ENCODE peak calls at places on chromosome 3, in four cellular contexts. K is cardiac muscle cell, W is Peyer's patch, B is adrenal gland. P is an unnamed sample. For H3K36me3, the result is how much of the 10 kb centered on the place peaks cover.

GRCh38 chr3:170038434-170039110 is 777 bp downstream of the GPR160 start:
- DNase-seq in K (peak), B (no peak), W (peak), P (peak)

GRCh38 chr3:61589856-61590255 is 28.5 kb downstream of the PTPRG start:
- DNase-seq in K (no peak), W (no peak), B (peak), P (peak)

GRCh38 chr3:58009026-58009748 is 965 bp downstream of the FLNB start:
- DNase-seq in W (peak), K (no peak), B (no peak), P (peak)

GRCh38 chr3:169667380-169667671 is 3.8 kb upstream of the MECOM start:
- DNase-seq in B (no peak), W (no peak), K (no peak), P (no peak)

GRCh38 chr3:31356941-31357340 is 175.8 kb upstream of the STT3B start:
- DNase-seq in K (no peak), B (peak), W (no peak), P (peak)

GRCh38 chr3:33277193-33277882 is at the start of gene FBXL2:
- DNase-seq in W (no peak), B (peak), K (peak), P (peak)

GRCh38 chr3:64214002-64214696 is 11.1 kb downstream of the PRICKLE2 start:
- DNase-seq in W (peak), K (no peak), B (peak), P (peak)

GRCh38 chr3:36792342-36792741 is 28.0 kb upstream of the DCLK3 start:
- DNase-seq in B (no peak), W (no peak), K (peak), P (peak)

GRCh38 chr3:10500717-10501663 is 4.4 kb downstream of the ATP2B2 start:
- DNase-seq in K (no peak), W (no peak), B (no peak), P (no peak)

GRCh38 chr3:45337839-45338470 is 50.4 kb upstream of the LARS2 start:
- DNase-seq in K (no peak), W (no peak), B (no peak), P (no peak)

GRCh38 chr3:196632033-196632751 is 7.3 kb upstream of the NRROS start:
- DNase-seq in K (peak), B (peak), W (peak), P (peak)

GRCh38 chr3:20391628-20392027 is 205.6 kb upstream of the SGO1 start:
- DNase-seq in B (no peak), W (no peak), K (no peak), P (no peak)

GRCh38 chr3:65443739-65444447 is 594.8 kb downstream of the MAGI1 start:
- DNase-seq in B (no peak), W (no peak), K (no peak), P (no peak)

GRCh38 chr3:150790621-150791020 is 27.7 kb upstream of the SIAH2 start:
- DNase-seq in B (no peak), W (no peak), K (no peak), P (no peak)

GRCh38 chr3:51371943-51372557 is 13.0 kb upstream of the MANF start:
- DNase-seq in B (peak), K (peak), W (peak), P (peak)

GRCh38 chr3:9373443-9373842 is 10.6 kb downstream of the THUMPD3 start:
- DNase-seq in W (no peak), K (no peak), B (no peak), P (no peak)

GRCh38 chr3:149744151-149744550 is 8.1 kb downstream of the COMMD2 start:
- DNase-seq in W (no peak), K (no peak), B (no peak), P (no peak)

GRCh38 chr3:149739396-149739795 is 12.9 kb downstream of the COMMD2 start:
- DNase-seq in B (no peak), W (no peak), K (no peak), P (no peak)

GRCh38 chr3:149738891-149739290 is 13.4 kb downstream of the COMMD2 start:
- DNase-seq in B (no peak), W (no peak), K (no peak), P (no peak)

GRCh38 chr3:149744630-149745029 is 7.7 kb downstream of the COMMD2 start:
- DNase-seq in K (no peak), B (no peak), W (no peak), P (no peak)
- H3K36me3 ChIP-seq in K (under half), B (under half), W (under half), P (half or more)

DNA sequence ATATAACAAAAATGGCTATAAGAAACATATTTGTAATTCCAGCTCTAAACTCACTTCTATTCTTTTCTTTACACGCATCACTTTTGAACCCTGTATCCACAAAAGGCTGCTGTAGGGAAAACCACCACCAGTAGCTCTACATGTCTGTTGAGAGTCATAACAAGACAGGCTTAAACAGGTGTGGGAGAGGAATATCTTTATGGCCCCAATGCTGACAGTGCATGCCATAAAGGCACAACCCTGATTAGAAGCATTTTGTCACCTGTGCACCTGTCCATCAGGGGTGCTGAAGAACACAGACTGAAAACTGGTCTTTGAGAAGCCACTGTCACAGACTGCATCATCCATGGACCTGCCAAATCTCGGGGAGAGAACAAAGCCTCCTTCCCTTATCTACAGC is 11.5 kb upstream of the CSPG5 start:
- DNase-seq in B (no peak), K (no peak), W (no peak), P (no peak)
- H3K36me3 ChIP-seq in B (under half), K (under half), W (under half), P (under half)

DNA sequence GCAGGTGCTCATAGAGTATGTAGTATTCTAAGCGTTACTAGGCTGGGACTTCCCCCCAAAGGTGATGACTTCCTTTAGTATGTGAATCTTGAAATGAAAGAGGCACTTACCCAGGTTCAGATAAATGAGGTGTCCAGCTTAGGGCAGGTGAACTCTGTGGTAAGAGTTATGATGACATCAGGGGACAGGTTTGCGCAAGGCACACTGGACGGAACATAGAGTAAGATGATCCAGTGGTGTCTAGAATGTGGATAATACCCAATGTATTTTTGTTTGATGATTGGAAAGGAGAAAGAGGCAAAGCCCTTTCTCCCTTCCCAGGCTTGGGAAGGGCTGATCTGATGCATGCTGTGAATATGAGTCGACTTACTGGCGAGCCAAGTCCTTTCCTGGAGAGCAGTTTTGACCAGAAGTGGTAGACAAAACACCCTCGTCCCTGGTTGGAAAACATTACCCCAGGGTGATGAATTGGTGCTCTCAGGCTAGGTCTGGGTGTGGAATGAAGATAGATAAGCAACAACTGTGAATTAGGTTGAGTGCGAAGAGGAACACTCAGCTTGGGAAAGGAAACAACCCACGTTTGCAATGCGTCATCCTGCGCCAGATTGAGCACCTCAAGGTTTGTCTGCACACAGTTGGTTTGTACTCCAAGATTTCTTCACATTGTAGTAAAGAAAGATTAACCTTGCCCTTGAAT is 124.2 kb downstream of the GHSR start:
- DNase-seq in B (peak), K (no peak), W (no peak), P (peak)
- H3K36me3 ChIP-seq in B (under half), K (under half), W (under half), P (half or more)

DNA sequence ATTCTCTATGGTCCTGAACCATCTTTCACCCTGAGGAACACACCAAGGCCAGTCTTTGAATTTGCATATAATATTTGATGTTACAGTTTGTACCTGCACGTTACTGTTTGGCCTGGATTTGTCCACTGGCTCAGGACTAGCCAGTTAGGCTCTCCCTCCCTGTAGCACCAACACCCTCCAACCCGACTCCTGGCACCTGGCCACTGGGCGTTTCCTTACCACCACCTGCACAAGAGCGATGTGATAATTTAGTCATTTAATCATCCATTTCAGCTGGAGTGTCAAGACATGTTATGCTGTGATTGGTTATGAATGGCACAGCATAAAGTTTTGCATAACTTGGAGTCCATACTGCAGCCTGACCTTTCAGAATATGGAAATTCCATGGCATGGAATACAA is 242.3 kb downstream of the KCNMB2 start:
- DNase-seq in B (no peak), W (no peak), K (no peak), P (no peak)
- H3K36me3 ChIP-seq in B (under half), W (under half), K (under half), P (under half)

GRCh38 chr3:78825118-78825857 is 942.5 kb downstream of the ROBO1 start:
- DNase-seq in W (no peak), B (no peak), K (no peak), P (no peak)
- H3K36me3 ChIP-seq in W (under half), B (under half), K (under half), P (under half)

GRCh38 chr3:123246846-123247245 is 45.1 kb downstream of the SEC22A start:
- DNase-seq in K (no peak), W (no peak), B (no peak), P (no peak)
- H3K36me3 ChIP-seq in K (under half), W (under half), B (under half), P (under half)

GRCh38 chr3:112351823-112352222 is 18.9 kb downstream of the CD200 start:
- DNase-seq in B (no peak), K (no peak), W (no peak), P (no peak)
- H3K36me3 ChIP-seq in B (under half), K (under half), W (under half), P (under half)

GRCh38 chr3:126974756-126975155 is 8.2 kb upstream of the PLXNA1 start:
- DNase-seq in B (no peak), W (no peak), K (no peak), P (no peak)
- H3K36me3 ChIP-seq in B (under half), W (under half), K (under half), P (under half)

DNA sequence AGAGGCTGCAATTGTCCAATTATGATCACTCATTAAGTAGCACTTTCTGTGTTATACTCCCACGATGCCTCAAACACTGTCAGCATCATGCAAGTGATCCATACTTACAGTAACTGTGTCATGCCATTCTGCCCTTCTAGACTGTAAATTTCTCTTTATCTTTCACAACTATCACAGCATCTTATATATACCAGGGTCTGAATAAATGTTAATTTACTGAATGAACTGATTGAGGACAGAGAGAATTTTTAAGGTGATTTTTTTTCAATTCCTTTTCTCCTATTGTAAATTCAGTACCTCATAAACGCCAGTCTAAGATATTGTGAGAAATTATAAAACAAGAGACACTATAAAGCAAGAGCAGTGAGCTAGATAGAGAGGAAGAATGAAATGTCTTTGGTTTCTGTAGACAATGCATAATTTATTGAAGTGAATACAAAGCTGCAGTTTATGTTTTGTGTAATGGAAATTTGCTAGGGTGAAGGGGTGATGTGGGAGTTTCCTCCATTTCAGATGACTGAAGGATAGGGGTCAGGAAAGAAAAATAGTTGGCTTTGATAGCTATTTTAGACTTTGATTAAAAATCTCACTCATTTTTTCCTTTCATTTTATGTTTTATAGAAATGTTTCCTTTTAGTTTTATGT is 17.3 kb downstream of the CD200 start:
- DNase-seq in B (no peak), W (no peak), K (no peak), P (no peak)
- H3K36me3 ChIP-seq in B (under half), W (under half), K (under half), P (under half)

GRCh38 chr3:53234130-53234840 is 21.5 kb downstream of the TKT start:
- DNase-seq in K (no peak), B (no peak), W (no peak), P (no peak)
- H3K36me3 ChIP-seq in K (half or more), B (under half), W (under half), P (under half)

P was measured in GM23248.